ENCODE peak calls at places on chromosomes 11 and 22, in ten cellular contexts. One of them, this sample, is unnamed.
A peak's percentile ranks its signal among the peaks of the same experiment; 100 is the strongest.

GRCh38 chr11:69101100-69101791 is 52.5 kb downstream of the TPCN2 start:
- DNase-seq in right cardiac atrium: peak; percentile 89
- DNase-seq in CD8-positive, alpha-beta T cell: peak; percentile 57
- DNase-seq in aorta: peak; percentile 88
- DNase-seq in heart right ventricle: peak; percentile 78
- DNase-seq in transverse colon: peak; percentile 83
- DNase-seq in CD4-positive, alpha-beta memory T cell: peak; percentile 58
- DNase-seq in uterus: peak; percentile 69
- DNase-seq in K562: peak; percentile 80
- DNase-seq in GM12878: peak; percentile 20
- DNase-seq in this sample: peak; percentile 93

GRCh38 chr22:36768616-36769015 is 7.3 kb downstream of the IFT27 start:
- DNase-seq in right cardiac atrium: no peak
- DNase-seq in heart right ventricle: no peak
- DNase-seq in transverse colon: no peak
- DNase-seq in CD8-positive, alpha-beta T cell: no peak
- DNase-seq in K562: no peak
- DNase-seq in uterus: no peak
- DNase-seq in GM12878: no peak
- DNase-seq in CD4-positive, alpha-beta memory T cell: no peak
- DNase-seq in aorta: no peak
- DNase-seq in this sample: no peak

GRCh38 chr11:70226967-70227366 is 23.9 kb downstream of the FADD start:
- DNase-seq in K562: peak; percentile 70
- DNase-seq in CD8-positive, alpha-beta T cell: no peak
- DNase-seq in right cardiac atrium: peak; percentile 20
- DNase-seq in heart right ventricle: no peak
- DNase-seq in CD4-positive, alpha-beta memory T cell: no peak
- DNase-seq in aorta: peak; percentile 21
- DNase-seq in transverse colon: no peak
- DNase-seq in GM12878: no peak
- DNase-seq in uterus: no peak
- DNase-seq in this sample: no peak

GRCh38 chr11:2590951-2591754 is 108.6 kb downstream of the KCNQ1OT1 start:
- DNase-seq in GM12878: no peak
- DNase-seq in heart right ventricle: peak; percentile 6
- DNase-seq in transverse colon: no peak
- DNase-seq in CD8-positive, alpha-beta T cell: no peak
- DNase-seq in uterus: no peak
- DNase-seq in K562: no peak
- DNase-seq in CD4-positive, alpha-beta memory T cell: no peak
- DNase-seq in aorta: peak; percentile 32
- DNase-seq in right cardiac atrium: peak; percentile 45
- DNase-seq in this sample: peak; percentile 52

GRCh38 chr11:31873115-31873514 is 62.0 kb upstream of the PAX6 start:
- DNase-seq in CD4-positive, alpha-beta memory T cell: no peak
- DNase-seq in uterus: no peak
- DNase-seq in K562: no peak
- DNase-seq in CD8-positive, alpha-beta T cell: no peak
- DNase-seq in right cardiac atrium: no peak
- DNase-seq in transverse colon: no peak
- DNase-seq in GM12878: no peak
- DNase-seq in aorta: no peak
- DNase-seq in heart right ventricle: no peak
- DNase-seq in this sample: no peak

GRCh38 chr11:22624742-22625447 is 728 bp downstream of the FANCF start:
- DNase-seq in right cardiac atrium: no peak
- DNase-seq in K562: peak; percentile 30
- DNase-seq in uterus: peak; percentile 53
- DNase-seq in CD8-positive, alpha-beta T cell: no peak
- DNase-seq in CD4-positive, alpha-beta memory T cell: peak; percentile 74
- DNase-seq in transverse colon: peak; percentile 76
- DNase-seq in GM12878: peak; percentile 28
- DNase-seq in heart right ventricle: peak; percentile 57
- DNase-seq in aorta: no peak
- DNase-seq in this sample: peak; percentile 84

GRCh38 chr11:17207317-17208256 is at the start of gene PIK3C2A:
- DNase-seq in transverse colon: peak; percentile 98
- DNase-seq in K562: peak; percentile 92
- DNase-seq in CD4-positive, alpha-beta memory T cell: peak; percentile 94
- DNase-seq in CD8-positive, alpha-beta T cell: peak; percentile 87
- DNase-seq in GM12878: peak; percentile 64
- DNase-seq in aorta: peak; percentile 98
- DNase-seq in heart right ventricle: peak; percentile 97
- DNase-seq in uterus: peak; percentile 95
- DNase-seq in right cardiac atrium: peak; percentile 99
- DNase-seq in this sample: peak; percentile 98

GRCh38 chr11:12674936-12675696 is 895 bp downstream of the TEAD1 start:
- DNase-seq in uterus: peak; percentile 46
- DNase-seq in heart right ventricle: peak; percentile 41
- DNase-seq in K562: peak; percentile 52
- DNase-seq in CD8-positive, alpha-beta T cell: no peak
- DNase-seq in GM12878: no peak
- DNase-seq in transverse colon: no peak
- DNase-seq in CD4-positive, alpha-beta memory T cell: no peak
- DNase-seq in aorta: peak; percentile 59
- DNase-seq in right cardiac atrium: peak; percentile 80
- DNase-seq in this sample: peak; percentile 70

GRCh38 chr22:41910599-41911291 is 4.1 kb downstream of the SHISA8 start:
- DNase-seq in K562: no peak
- DNase-seq in CD4-positive, alpha-beta memory T cell: no peak
- DNase-seq in heart right ventricle: peak; percentile 63
- DNase-seq in uterus: no peak
- DNase-seq in transverse colon: no peak
- DNase-seq in GM12878: no peak
- DNase-seq in CD8-positive, alpha-beta T cell: no peak
- DNase-seq in aorta: no peak
- DNase-seq in right cardiac atrium: peak; percentile 84
- DNase-seq in this sample: no peak

GRCh38 chr11:132844956-132845355 is 687.3 kb downstream of the OPCML start:
- DNase-seq in uterus: no peak
- DNase-seq in K562: no peak
- DNase-seq in aorta: no peak
- DNase-seq in transverse colon: no peak
- DNase-seq in heart right ventricle: no peak
- DNase-seq in right cardiac atrium: no peak
- DNase-seq in CD4-positive, alpha-beta memory T cell: no peak
- DNase-seq in CD8-positive, alpha-beta T cell: no peak
- DNase-seq in GM12878: no peak
- DNase-seq in this sample: no peak

GRCh38 chr11:368414-369335 is 624 bp upstream of the B4GALNT4 start:
- DNase-seq in uterus: no peak
- DNase-seq in aorta: peak; percentile 44
- DNase-seq in transverse colon: no peak
- DNase-seq in right cardiac atrium: peak; percentile 61
- DNase-seq in CD8-positive, alpha-beta T cell: no peak
- DNase-seq in GM12878: no peak
- DNase-seq in CD4-positive, alpha-beta memory T cell: no peak
- DNase-seq in K562: peak; percentile 83
- DNase-seq in heart right ventricle: no peak
- DNase-seq in this sample: no peak

GRCh38 chr22:29877620-29878019 is 5.4 kb upstream of the MTMR3 start:
- DNase-seq in right cardiac atrium: no peak
- DNase-seq in transverse colon: no peak
- DNase-seq in K562: no peak
- DNase-seq in CD8-positive, alpha-beta T cell: no peak
- DNase-seq in uterus: no peak
- DNase-seq in GM12878: no peak
- DNase-seq in heart right ventricle: no peak
- DNase-seq in aorta: no peak
- DNase-seq in CD4-positive, alpha-beta memory T cell: no peak
- DNase-seq in this sample: no peak

GRCh38 chr11:10201343-10201742 is 92.7 kb downstream of the SBF2 start:
- DNase-seq in heart right ventricle: no peak
- DNase-seq in GM12878: no peak
- DNase-seq in aorta: no peak
- DNase-seq in uterus: no peak
- DNase-seq in CD8-positive, alpha-beta T cell: no peak
- DNase-seq in K562: no peak
- DNase-seq in CD4-positive, alpha-beta memory T cell: no peak
- DNase-seq in transverse colon: no peak
- DNase-seq in right cardiac atrium: no peak
- DNase-seq in this sample: no peak

GRCh38 chr11:17406082-17406817 is 17.8 kb upstream of the KCNJ11 start:
- DNase-seq in GM12878: no peak
- DNase-seq in K562: no peak
- DNase-seq in right cardiac atrium: no peak
- DNase-seq in transverse colon: no peak
- DNase-seq in uterus: no peak
- DNase-seq in CD8-positive, alpha-beta T cell: no peak
- DNase-seq in heart right ventricle: no peak
- DNase-seq in aorta: no peak
- DNase-seq in CD4-positive, alpha-beta memory T cell: no peak
- DNase-seq in this sample: peak; percentile 65

GRCh38 chr11:10725114-10725906 is 25.7 kb upstream of the CTR9 start:
- DNase-seq in CD8-positive, alpha-beta T cell: no peak
- DNase-seq in aorta: no peak
- DNase-seq in heart right ventricle: no peak
- DNase-seq in CD4-positive, alpha-beta memory T cell: no peak
- DNase-seq in uterus: no peak
- DNase-seq in GM12878: no peak
- DNase-seq in K562: no peak
- DNase-seq in right cardiac atrium: no peak
- DNase-seq in transverse colon: no peak
- DNase-seq in this sample: no peak

GRCh38 chr11:15629690-15630321 is 515.1 kb downstream of the INSC start:
- DNase-seq in uterus: no peak
- DNase-seq in transverse colon: peak; percentile 62
- DNase-seq in aorta: peak; percentile 58
- DNase-seq in heart right ventricle: no peak
- DNase-seq in right cardiac atrium: peak; percentile 70
- DNase-seq in GM12878: no peak
- DNase-seq in CD4-positive, alpha-beta memory T cell: no peak
- DNase-seq in K562: no peak
- DNase-seq in CD8-positive, alpha-beta T cell: no peak
- DNase-seq in this sample: no peak

GRCh38 chr11:74791333-74792100 is 42.9 kb downstream of the RNF169 start:
- DNase-seq in CD4-positive, alpha-beta memory T cell: no peak
- DNase-seq in uterus: no peak
- DNase-seq in CD8-positive, alpha-beta T cell: no peak
- DNase-seq in aorta: no peak
- DNase-seq in right cardiac atrium: no peak
- DNase-seq in K562: no peak
- DNase-seq in transverse colon: no peak
- DNase-seq in GM12878: no peak
- DNase-seq in heart right ventricle: no peak
- DNase-seq in this sample: no peak
- H3K4me1 ChIP-seq in CD4-positive, alpha-beta memory T cell: no peaks in the 10 kb centered on the region
- H3K4me1 ChIP-seq in uterus: no peaks in the 10 kb centered on the region
- H3K4me1 ChIP-seq in CD8-positive, alpha-beta T cell: no peaks in the 10 kb centered on the region
- H3K4me1 ChIP-seq in aorta: no peaks in the 10 kb centered on the region
- H3K4me1 ChIP-seq in right cardiac atrium: no peaks in the 10 kb centered on the region
- H3K4me1 ChIP-seq in K562: no peaks in the 10 kb centered on the region
- H3K4me1 ChIP-seq in transverse colon: no peaks in the 10 kb centered on the region
- H3K4me1 ChIP-seq in GM12878: no peaks in the 10 kb centered on the region
- H3K4me1 ChIP-seq in heart right ventricle: no peaks in the 10 kb centered on the region
- H3K4me1 ChIP-seq in this sample: no peaks in the 10 kb centered on the region

DNA sequence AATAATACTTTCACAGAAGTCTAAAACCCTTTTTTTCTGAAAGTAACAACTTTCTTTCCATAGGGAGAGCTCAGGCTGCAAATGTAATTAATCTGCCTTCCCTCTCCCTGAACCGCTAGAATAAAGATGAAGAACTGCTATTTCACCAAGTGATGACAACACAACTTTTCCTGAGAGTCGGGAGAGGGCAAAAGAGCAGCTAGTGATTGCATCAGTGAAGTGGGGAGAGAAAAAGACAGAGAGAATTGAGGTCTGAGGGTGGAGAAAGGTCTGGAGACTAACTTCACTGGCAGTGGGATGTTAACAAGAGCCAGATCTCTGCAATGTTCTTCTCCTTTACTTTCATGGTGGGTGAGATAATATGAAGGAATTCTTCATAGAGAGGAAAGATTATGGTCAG is 10.9 kb upstream of the MPEG1 start:
- DNase-seq in CD8-positive, alpha-beta T cell: no peak
- DNase-seq in right cardiac atrium: no peak
- DNase-seq in uterus: no peak
- DNase-seq in GM12878: no peak
- DNase-seq in CD4-positive, alpha-beta memory T cell: no peak
- DNase-seq in aorta: no peak
- DNase-seq in heart right ventricle: no peak
- DNase-seq in K562: no peak
- DNase-seq in transverse colon: no peak
- DNase-seq in this sample: no peak
- H3K4me1 ChIP-seq in CD8-positive, alpha-beta T cell: no peaks in the 10 kb centered on the region
- H3K4me1 ChIP-seq in right cardiac atrium: peaks cover 7% of the 10 kb centered on the region
- H3K4me1 ChIP-seq in uterus: no peaks in the 10 kb centered on the region
- H3K4me1 ChIP-seq in GM12878: peaks cover 51% of the 10 kb centered on the region
- H3K4me1 ChIP-seq in CD4-positive, alpha-beta memory T cell: no peaks in the 10 kb centered on the region
- H3K4me1 ChIP-seq in aorta: no peaks in the 10 kb centered on the region
- H3K4me1 ChIP-seq in heart right ventricle: peaks cover 71% of the 10 kb centered on the region
- H3K4me1 ChIP-seq in K562: no peaks in the 10 kb centered on the region
- H3K4me1 ChIP-seq in transverse colon: no peaks in the 10 kb centered on the region
- H3K4me1 ChIP-seq in this sample: peaks cover 38% of the 10 kb centered on the region

DNA sequence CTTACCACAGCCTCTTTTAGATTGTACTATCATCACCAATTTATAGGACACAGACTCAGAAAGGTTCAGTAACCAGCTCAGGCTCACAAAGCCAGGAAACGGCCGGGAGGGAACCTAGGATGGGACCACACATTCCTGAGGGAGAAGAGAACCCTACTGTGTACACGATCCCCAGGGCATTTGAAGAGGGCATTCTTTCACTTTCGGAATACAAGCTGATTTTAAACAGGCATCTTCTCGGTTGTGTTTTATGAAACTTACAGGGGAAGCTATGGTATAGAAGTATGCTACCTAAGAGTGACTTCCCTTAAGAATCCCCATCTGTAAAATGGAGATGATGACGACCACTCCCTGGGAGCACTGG is 19.0 kb downstream of the SMCO4 start:
- DNase-seq in CD8-positive, alpha-beta T cell: no peak
- DNase-seq in aorta: no peak
- DNase-seq in CD4-positive, alpha-beta memory T cell: no peak
- DNase-seq in right cardiac atrium: no peak
- DNase-seq in GM12878: no peak
- DNase-seq in transverse colon: no peak
- DNase-seq in heart right ventricle: no peak
- DNase-seq in uterus: no peak
- DNase-seq in K562: no peak
- DNase-seq in this sample: no peak
- H3K4me1 ChIP-seq in CD8-positive, alpha-beta T cell: no peaks in the 10 kb centered on the region
- H3K4me1 ChIP-seq in aorta: peaks cover 4% of the 10 kb centered on the region
- H3K4me1 ChIP-seq in CD4-positive, alpha-beta memory T cell: peaks cover 77% of the 10 kb centered on the region
- H3K4me1 ChIP-seq in right cardiac atrium: peaks cover 19% of the 10 kb centered on the region
- H3K4me1 ChIP-seq in GM12878: peaks cover 77% of the 10 kb centered on the region
- H3K4me1 ChIP-seq in transverse colon: no peaks in the 10 kb centered on the region
- H3K4me1 ChIP-seq in heart right ventricle: peaks cover 82% of the 10 kb centered on the region
- H3K4me1 ChIP-seq in uterus: no peaks in the 10 kb centered on the region
- H3K4me1 ChIP-seq in K562: peaks cover 14% of the 10 kb centered on the region
- H3K4me1 ChIP-seq in this sample: peaks cover 46% of the 10 kb centered on the region

DNA sequence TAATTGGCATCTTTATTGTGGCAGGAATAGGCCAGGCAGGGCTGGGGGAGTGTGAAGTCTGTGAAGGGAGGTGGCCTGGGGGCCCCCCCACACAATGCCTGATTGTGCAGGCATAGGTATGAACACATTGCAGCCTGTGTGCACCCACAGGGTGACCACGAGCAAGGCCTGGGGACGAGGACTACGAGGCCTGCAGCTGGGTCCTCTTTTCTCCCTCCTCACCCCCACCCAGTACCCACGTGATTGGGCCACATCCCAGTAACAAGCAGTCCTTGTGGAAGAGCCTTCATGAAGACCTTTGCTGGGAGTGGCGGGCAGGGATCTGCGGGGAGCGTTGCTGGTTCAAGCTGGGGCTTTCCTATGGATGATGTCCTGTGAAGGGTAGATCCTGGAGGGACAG is 29.3 kb downstream of the ZBTB16 start:
- DNase-seq in heart right ventricle: no peak
- DNase-seq in CD4-positive, alpha-beta memory T cell: no peak
- DNase-seq in transverse colon: no peak
- DNase-seq in GM12878: no peak
- DNase-seq in CD8-positive, alpha-beta T cell: no peak
- DNase-seq in uterus: no peak
- DNase-seq in K562: no peak
- DNase-seq in right cardiac atrium: no peak
- DNase-seq in aorta: no peak
- DNase-seq in this sample: no peak
- H3K4me1 ChIP-seq in heart right ventricle: peaks cover 99% of the 10 kb centered on the region
- H3K4me1 ChIP-seq in CD4-positive, alpha-beta memory T cell: peaks cover 18% of the 10 kb centered on the region
- H3K4me1 ChIP-seq in transverse colon: peaks cover 55% of the 10 kb centered on the region
- H3K4me1 ChIP-seq in GM12878: no peaks in the 10 kb centered on the region
- H3K4me1 ChIP-seq in CD8-positive, alpha-beta T cell: no peaks in the 10 kb centered on the region
- H3K4me1 ChIP-seq in uterus: peaks cover 10% of the 10 kb centered on the region
- H3K4me1 ChIP-seq in K562: peaks cover 3% of the 10 kb centered on the region
- H3K4me1 ChIP-seq in right cardiac atrium: peaks cover 79% of the 10 kb centered on the region
- H3K4me1 ChIP-seq in aorta: peaks cover 33% of the 10 kb centered on the region
- H3K4me1 ChIP-seq in this sample: peaks cover 95% of the 10 kb centered on the region